ENCODE peak calls at places on chromosomes 12 and 14, in ten cellular contexts. J is cardiac muscle cell; Y is A549; U is HCT116; H is endodermal cell; W is AG09309; V is fibroblast of the aortic adventitia; L is spleen; M is CD8-positive, alpha-beta T cell; G is PC-3. R is an unnamed sample.

GRCh38 chr12:113413488-113413939 is 8.7 kb upstream of the SDSL start:
- DNase-seq in W (no peak), Y (peak), U (no peak), V (peak), G (peak), H (peak), L (no peak), M (no peak), J (peak), R (no peak)

GRCh38 chr14:67602071-67602470 is 2.0 kb upstream of the PIGH start:
- DNase-seq in H (no peak), G (no peak), U (no peak), L (no peak), J (no peak), W (no peak), M (no peak), V (no peak), Y (no peak), R (no peak)

GRCh38 chr14:74240794-74241610 is 1.8 kb downstream of the VSX2 start:
- DNase-seq in M (no peak), V (peak), H (peak), U (no peak), W (no peak), J (no peak), L (no peak), G (no peak), Y (no peak), R (no peak)

GRCh38 chr12:47370421-47370820 is 290.7 kb upstream of the AMIGO2 start:
- DNase-seq in Y (no peak), J (no peak), H (no peak), M (no peak), V (no peak), G (peak), L (no peak), U (no peak), W (no peak), R (no peak)

GRCh38 chr14:42192659-42193425 is 586.2 kb downstream of the LRFN5 start:
- DNase-seq in U (peak), J (peak), Y (peak), W (peak), V (peak), L (no peak), M (no peak), H (no peak), G (peak), R (no peak)

GRCh38 chr12:127383281-127383680 is 883.7 kb upstream of the TMEM132C start:
- DNase-seq in W (no peak), V (peak), M (no peak), Y (peak), H (no peak), G (peak), J (no peak), L (no peak), U (no peak), R (no peak)

GRCh38 chr14:37579250-37579649 is 15.8 kb downstream of the FOXA1 start:
- DNase-seq in H (peak), W (no peak), V (no peak), M (no peak), U (no peak), Y (no peak), L (no peak), J (no peak), G (no peak), R (no peak)

GRCh38 chr14:98167702-98168101 is 1104.3 kb downstream of the BCL11B start:
- DNase-seq in W (no peak), L (no peak), Y (no peak), M (no peak), H (no peak), G (no peak), V (no peak), U (no peak), J (no peak), R (no peak)

GRCh38 chr14:64614992-64615391 is 65.2 kb downstream of the PPP1R36 start:
- DNase-seq in L (no peak), M (no peak), G (peak), W (no peak), Y (no peak), H (no peak), U (no peak), J (no peak), V (no peak), R (no peak)

GRCh38 chr12:12725956-12726542 is 8.9 kb downstream of the CDKN1B start:
- DNase-seq in M (no peak), L (no peak), W (no peak), H (no peak), G (no peak), Y (no peak), J (no peak), U (no peak), V (no peak), R (no peak)

GRCh38 chr14:77111021-77111420 is 13.0 kb downstream of the CIPC start:
- DNase-seq in Y (no peak), J (peak), H (peak), U (no peak), G (no peak), L (no peak), V (peak), W (no peak), M (no peak), R (no peak)

GRCh38 chr12:129544716-129545115 is 359.1 kb downstream of the TMEM132D start:
- DNase-seq in V (no peak), W (no peak), H (no peak), U (no peak), L (no peak), Y (no peak), J (no peak), M (no peak), G (no peak), R (no peak)

GRCh38 chr12:121770388-121770787 is 23.1 kb downstream of the RHOF start:
- DNase-seq in J (no peak), Y (no peak), M (no peak), L (no peak), V (no peak), H (no peak), G (no peak), U (no peak), W (no peak), R (no peak)

GRCh38 chr12:121774968-121775474 is 18.5 kb downstream of the RHOF start:
- DNase-seq in J (no peak), L (no peak), G (no peak), Y (no peak), V (no peak), M (no peak), H (peak), W (no peak), U (no peak), R (no peak)

GRCh38 chr12:121770802-121771625 is 22.5 kb downstream of the RHOF start:
- DNase-seq in H (no peak), M (no peak), Y (no peak), W (no peak), G (no peak), L (no peak), V (no peak), J (no peak), U (no peak), R (no peak)

GRCh38 chr12:121775501-121775900 is 18.0 kb downstream of the RHOF start:
- DNase-seq in Y (no peak), U (no peak), L (no peak), V (no peak), W (no peak), H (no peak), G (no peak), J (no peak), M (no peak), R (no peak)

DNA sequence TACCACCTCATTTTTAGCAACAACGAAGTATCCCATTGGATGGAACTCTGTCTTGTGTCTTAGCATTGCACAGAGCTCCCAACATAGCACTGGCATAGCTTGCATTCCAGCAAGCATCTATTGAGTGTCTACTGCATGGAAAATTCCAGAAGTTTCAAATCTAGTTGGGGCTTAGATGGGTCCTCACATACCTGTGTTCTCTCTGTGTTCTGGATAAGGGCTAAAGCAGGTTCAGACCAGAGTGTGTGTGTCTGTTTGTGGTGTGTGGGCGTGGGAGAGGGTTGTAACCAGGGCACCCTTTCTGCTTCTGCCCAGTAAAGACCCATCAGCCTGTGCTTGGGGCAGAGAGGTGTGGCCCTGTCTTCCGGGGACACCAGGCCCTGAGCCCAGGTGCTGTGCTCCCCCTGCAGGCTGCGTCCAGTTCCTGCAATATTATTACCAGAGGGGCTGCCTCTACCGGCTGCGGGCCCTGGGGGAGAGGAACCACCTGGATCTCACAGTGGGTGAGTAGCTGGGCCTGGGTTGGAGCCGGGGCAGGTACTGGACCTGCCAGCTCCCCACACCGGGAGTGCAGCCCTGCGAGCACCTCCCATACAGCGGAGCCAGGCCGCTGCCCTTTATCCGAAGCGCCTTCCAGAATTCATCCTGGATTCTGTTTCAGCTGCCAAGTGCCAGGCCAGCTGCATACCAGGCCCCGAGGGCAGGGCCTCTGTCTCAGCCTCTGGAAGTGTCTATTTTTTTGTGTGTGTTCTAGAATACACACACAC is 20.3 kb downstream of the RHOF start:
- DNase-seq in J (peak), L (peak), G (peak), W (no peak), H (peak), M (peak), Y (peak), V (peak), U (peak), R (no peak)
- TF ChIP-seq CTCF in J (peak), L (peak), G (peak), W (peak), H (peak), M (peak), Y (peak), V (peak), U (peak), R (peak)

GRCh38 chr12:22628228-22628627 is 3.3 kb downstream of the ETNK1 start:
- DNase-seq in G (no peak), V (peak), Y (no peak), L (no peak), U (no peak), W (no peak), J (no peak), M (no peak), H (no peak), R (no peak)
- H3K4me3 ChIP-seq in G (peak), V (peak), Y (peak), L (no peak), U (no peak), W (no peak), J (peak), M (no peak), H (peak), R (no peak)

DNA sequence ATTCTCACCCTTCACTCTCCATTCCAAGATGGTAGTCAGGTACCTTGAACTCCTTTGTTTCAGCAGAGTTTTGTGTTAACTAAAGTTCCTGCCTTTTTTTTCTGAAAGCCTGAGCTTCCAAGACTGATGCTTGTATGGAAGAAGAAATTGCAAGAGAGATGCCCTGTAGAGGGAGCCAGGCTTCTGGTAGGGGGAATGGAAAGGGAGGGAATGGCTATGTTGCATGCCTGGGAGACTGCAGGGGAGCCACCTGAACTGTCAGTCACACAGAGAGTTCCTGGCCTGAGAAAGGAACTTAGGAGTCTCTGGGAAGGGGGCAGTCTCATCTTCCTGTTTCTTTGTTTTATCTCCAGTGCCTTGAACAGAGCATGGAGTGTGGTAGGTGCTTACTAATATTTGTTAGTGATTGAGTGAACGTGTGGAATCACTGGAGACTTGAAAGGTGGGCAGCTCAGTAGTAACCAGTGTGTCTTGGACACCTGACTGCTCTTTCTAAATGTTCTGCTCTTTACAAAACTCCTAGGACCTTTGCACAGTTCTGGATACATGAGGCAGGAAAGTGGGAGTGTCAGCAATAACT is 132.2 kb downstream of the ANO4 start:
- DNase-seq in V (peak), L (no peak), J (peak), W (no peak), H (peak), Y (peak), U (peak), G (peak), M (no peak), R (no peak)
- TF ChIP-seq CTCF in V (peak), L (no peak), J (peak), W (peak), H (peak), Y (no peak), U (peak), G (peak), M (no peak), R (peak)

DNA sequence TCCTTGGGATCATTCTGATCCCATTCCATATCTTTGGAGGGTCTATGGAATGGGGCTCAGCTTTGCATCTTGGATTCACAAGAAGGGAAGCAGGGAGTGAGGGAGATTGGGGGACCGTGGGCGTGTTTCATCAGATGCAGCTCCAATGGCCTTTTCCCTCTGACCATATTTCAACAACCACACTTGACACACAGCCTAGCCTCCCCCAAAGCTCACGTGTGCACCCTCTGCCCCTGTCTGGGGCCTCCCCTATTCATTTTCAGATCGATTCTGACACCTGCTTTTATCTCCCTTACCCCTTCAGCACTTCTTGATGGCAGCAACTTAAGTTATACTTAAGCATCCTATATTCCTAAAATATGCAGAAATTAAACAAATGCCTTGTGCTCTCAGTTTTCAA is 126.6 kb downstream of the CHST11 start:
- DNase-seq in J (no peak), Y (no peak), H (no peak), M (no peak), G (no peak), W (no peak), V (no peak), L (no peak), U (no peak), R (no peak)
- H3K4me3 ChIP-seq in J (no peak), Y (no peak), H (no peak), M (no peak), G (no peak), W (no peak), V (no peak), L (no peak), U (no peak), R (peak)

GRCh38 chr14:102878970-102879460 is 43.4 kb upstream of the AMN start:
- DNase-seq in W (no peak), G (no peak), V (no peak), L (no peak), Y (peak), H (no peak), M (no peak), U (no peak), J (no peak), R (no peak)

GRCh38 chr14:102882233-102882906 is 40.1 kb upstream of the AMN start:
- DNase-seq in J (no peak), Y (no peak), W (no peak), V (no peak), L (no peak), U (no peak), H (no peak), G (no peak), M (no peak), R (no peak)

GRCh38 chr14:102875652-102876051 is 46.8 kb upstream of the AMN start:
- DNase-seq in M (no peak), G (no peak), U (no peak), Y (no peak), V (no peak), J (no peak), W (no peak), L (no peak), H (no peak), R (no peak)

GRCh38 chr14:102873546-102874061 is 48.9 kb upstream of the AMN start:
- DNase-seq in Y (peak), U (no peak), J (no peak), M (no peak), L (no peak), G (no peak), H (no peak), V (no peak), W (no peak), R (no peak)

DNA sequence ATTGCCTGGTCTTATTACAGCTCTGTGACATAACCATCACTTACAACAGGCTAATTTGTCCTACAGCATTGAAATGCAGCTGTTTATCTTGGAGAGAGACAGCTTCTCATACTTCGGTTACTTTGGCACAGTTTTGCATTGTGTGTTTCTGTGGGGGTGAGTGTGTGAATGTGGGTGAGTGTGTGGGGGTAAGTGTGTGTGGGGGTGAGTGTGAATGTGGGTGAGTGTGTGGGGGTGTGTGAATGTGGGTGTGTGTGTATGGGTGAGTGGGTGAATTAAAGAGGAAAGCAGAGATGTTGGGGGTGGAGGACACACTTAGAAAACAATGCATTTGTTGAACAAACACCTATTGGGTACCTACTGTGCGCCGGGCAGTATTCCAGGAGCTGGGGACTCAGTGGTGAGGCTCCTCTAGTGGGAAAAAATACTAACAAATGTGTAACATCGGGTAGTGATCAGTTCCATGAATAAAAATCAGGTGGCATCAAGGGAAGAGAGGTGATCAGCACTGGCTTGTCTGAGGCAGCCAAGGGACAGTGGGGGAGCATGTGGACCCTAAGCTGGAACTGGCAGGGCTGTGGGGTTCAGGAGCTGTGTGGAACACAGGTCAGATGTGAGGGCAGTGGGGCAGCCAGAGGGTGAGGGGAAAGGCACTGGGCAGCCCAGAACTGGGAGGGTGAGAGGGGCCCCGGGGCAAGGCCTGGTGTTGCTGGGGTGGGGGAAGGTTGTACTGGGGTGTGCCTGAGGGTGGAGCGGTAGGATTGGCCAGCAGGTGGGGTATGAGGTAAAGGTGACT is 44.1 kb upstream of the AMN start:
- DNase-seq in Y (peak), W (no peak), J (no peak), H (peak), G (no peak), U (no peak), M (no peak), L (no peak), V (no peak), R (no peak)
- TF ChIP-seq CTCF in Y (no peak), W (no peak), J (no peak), H (peak), G (peak), U (no peak), M (no peak), L (no peak), V (no peak), R (peak)

GRCh38 chr12:124512667-124513296 is 54.6 kb downstream of the NCOR2 start:
- DNase-seq in V (peak), H (peak), W (peak), U (peak), J (peak), G (peak), L (no peak), Y (peak), M (no peak), R (no peak)
- H3K4me3 ChIP-seq in V (no peak), H (no peak), W (no peak), U (peak), J (no peak), G (peak), L (no peak), Y (no peak), M (no peak), R (no peak)

GRCh38 chr14:93970967-93971634 is 5.3 kb downstream of the ASB2 start:
- DNase-seq in L (peak), H (no peak), J (no peak), W (no peak), U (no peak), Y (no peak), V (no peak), M (peak), G (no peak), R (peak)

GRCh38 chr14:93971635-93972027 is 4.7 kb downstream of the ASB2 start:
- DNase-seq in W (no peak), G (no peak), J (no peak), Y (no peak), H (no peak), V (no peak), M (no peak), U (no peak), L (no peak), R (no peak)

GRCh38 chr14:93972618-93973205 is 3.7 kb downstream of the ASB2 start:
- DNase-seq in J (no peak), L (no peak), M (no peak), G (no peak), W (no peak), V (no peak), H (no peak), U (no peak), Y (no peak), R (no peak)

GRCh38 chr14:93969082-93969828 is 7.1 kb downstream of the ASB2 start:
- DNase-seq in U (no peak), J (no peak), V (no peak), L (peak), H (no peak), W (no peak), G (no peak), Y (no peak), M (no peak), R (peak)

GRCh38 chr14:93970589-93970966 is 5.8 kb downstream of the ASB2 start:
- DNase-seq in J (no peak), V (no peak), M (peak), G (peak), Y (peak), L (peak), U (peak), H (no peak), W (no peak), R (no peak)
- TF ChIP-seq CTCF in J (peak), V (peak), M (peak), G (peak), Y (peak), L (peak), U (peak), H (peak), W (peak), R (peak)

GRCh38 chr12:108854055-108854452 is 3.3 kb downstream of the SSH1 start:
- DNase-seq in M (no peak), Y (peak), V (peak), U (no peak), J (peak), G (peak), W (peak), H (no peak), L (peak), R (no peak)

GRCh38 chr12:108853426-108853825 is 4.0 kb downstream of the SSH1 start:
- DNase-seq in G (no peak), U (no peak), Y (no peak), J (no peak), H (no peak), M (no peak), W (no peak), V (no peak), L (peak), R (no peak)

GRCh38 chr12:108855284-108856169 is 1.9 kb downstream of the SSH1 start:
- DNase-seq in G (peak), J (peak), U (no peak), Y (no peak), H (no peak), W (no peak), V (no peak), M (no peak), L (peak), R (no peak)

GRCh38 chr12:108856170-108856427 is 1.3 kb downstream of the SSH1 start:
- DNase-seq in U (no peak), W (no peak), L (peak), Y (peak), J (no peak), M (no peak), H (peak), G (no peak), V (no peak), R (no peak)

GRCh38 chr12:108854453-108855283 is 2.7 kb downstream of the SSH1 start:
- DNase-seq in M (no peak), Y (peak), V (peak), G (peak), W (peak), U (peak), H (no peak), J (peak), L (peak), R (no peak)
- H3K4me3 ChIP-seq in M (no peak), Y (peak), V (peak), G (peak), W (no peak), U (peak), H (peak), J (no peak), L (no peak), R (no peak)